ENCODE peak calls at places on chromosome 10, in five cellular contexts. One of them, this sample, is unnamed.

GRCh38 chr10:31142026-31142425 is 110.4 kb upstream of the ZNF438 start:
- DNase-seq in OCI-LY7: no peak
- DNase-seq in NCI-H524 treated with DMSO at 0.1 percent for 48 hours: no peak
- DNase-seq in cardiac muscle cell: no peak
- DNase-seq in astrocyte of the hippocampus: peak; percentile 92
- DNase-seq in this sample: no peak

GRCh38 chr10:80477813-80478212 is 23.7 kb downstream of the TSPAN14 start:
- DNase-seq in cardiac muscle cell: no peak
- DNase-seq in NCI-H524 treated with DMSO at 0.1 percent for 48 hours: no peak
- DNase-seq in OCI-LY7: no peak
- DNase-seq in astrocyte of the hippocampus: peak; percentile 64
- DNase-seq in this sample: no peak

GRCh38 chr10:25682203-25682950 is 251.7 kb upstream of the MYO3A start:
- DNase-seq in astrocyte of the hippocampus: peak; percentile 77
- DNase-seq in cardiac muscle cell: peak; percentile 66
- DNase-seq in OCI-LY7: no peak
- DNase-seq in NCI-H524 treated with DMSO at 0.1 percent for 48 hours: no peak
- DNase-seq in this sample: no peak

GRCh38 chr10:114408112-114408967 is 4.0 kb upstream of the AFAP1L2 start:
- DNase-seq in cardiac muscle cell: no peak
- DNase-seq in OCI-LY7: peak; percentile 5
- DNase-seq in NCI-H524 treated with DMSO at 0.1 percent for 48 hours: no peak
- DNase-seq in astrocyte of the hippocampus: no peak
- DNase-seq in this sample: no peak

GRCh38 chr10:128839701-128840100 is 627.3 kb upstream of the MGMT start:
- DNase-seq in NCI-H524 treated with DMSO at 0.1 percent for 48 hours: no peak
- DNase-seq in astrocyte of the hippocampus: no peak
- DNase-seq in cardiac muscle cell: no peak
- DNase-seq in OCI-LY7: no peak
- DNase-seq in this sample: no peak

GRCh38 chr10:84783386-84783785 is 455.0 kb downstream of the CCSER2 start:
- DNase-seq in cardiac muscle cell: peak; percentile 62
- DNase-seq in astrocyte of the hippocampus: peak; percentile 74
- DNase-seq in NCI-H524 treated with DMSO at 0.1 percent for 48 hours: no peak
- DNase-seq in OCI-LY7: peak; percentile 24
- DNase-seq in this sample: peak; percentile 8

GRCh38 chr10:81027223-81027622 is 489.5 kb downstream of the SH2D4B start:
- DNase-seq in astrocyte of the hippocampus: no peak
- DNase-seq in cardiac muscle cell: no peak
- DNase-seq in OCI-LY7: no peak
- DNase-seq in NCI-H524 treated with DMSO at 0.1 percent for 48 hours: no peak
- DNase-seq in this sample: no peak

GRCh38 chr10:90862908-90863514 is 5.2 kb upstream of the HTR7 start:
- DNase-seq in cardiac muscle cell: peak; percentile 38
- DNase-seq in NCI-H524 treated with DMSO at 0.1 percent for 48 hours: no peak
- DNase-seq in OCI-LY7: peak; percentile 13
- DNase-seq in astrocyte of the hippocampus: peak; percentile 61
- DNase-seq in this sample: peak; percentile 7

GRCh38 chr10:14016011-14016536 is 314.6 kb downstream of the FRMD4A start:
- DNase-seq in cardiac muscle cell: no peak
- DNase-seq in NCI-H524 treated with DMSO at 0.1 percent for 48 hours: no peak
- DNase-seq in astrocyte of the hippocampus: peak; percentile 27
- DNase-seq in OCI-LY7: no peak
- DNase-seq in this sample: peak; percentile 16

GRCh38 chr10:44920252-44920651 is 9.1 kb downstream of the TMEM72 start:
- DNase-seq in astrocyte of the hippocampus: no peak
- DNase-seq in cardiac muscle cell: no peak
- DNase-seq in OCI-LY7: no peak
- DNase-seq in NCI-H524 treated with DMSO at 0.1 percent for 48 hours: no peak
- DNase-seq in this sample: no peak

GRCh38 chr10:123093489-123093888 is 42.3 kb upstream of the HMX3 start:
- DNase-seq in NCI-H524 treated with DMSO at 0.1 percent for 48 hours: no peak
- DNase-seq in astrocyte of the hippocampus: no peak
- DNase-seq in OCI-LY7: no peak
- DNase-seq in cardiac muscle cell: peak; percentile 40
- DNase-seq in this sample: no peak

GRCh38 chr10:58473966-58474365 is 38.7 kb upstream of the BICC1 start:
- DNase-seq in astrocyte of the hippocampus: no peak
- DNase-seq in NCI-H524 treated with DMSO at 0.1 percent for 48 hours: no peak
- DNase-seq in OCI-LY7: no peak
- DNase-seq in cardiac muscle cell: no peak
- DNase-seq in this sample: peak; percentile 75

GRCh38 chr10:49152663-49153062 is 18.8 kb upstream of the FAM170B start:
- DNase-seq in OCI-LY7: peak; percentile 44
- DNase-seq in NCI-H524 treated with DMSO at 0.1 percent for 48 hours: no peak
- DNase-seq in cardiac muscle cell: no peak
- DNase-seq in astrocyte of the hippocampus: no peak
- DNase-seq in this sample: no peak

GRCh38 chr10:23461557-23461956 is 22.7 kb downstream of the OTUD1 start:
- DNase-seq in OCI-LY7: no peak
- DNase-seq in astrocyte of the hippocampus: no peak
- DNase-seq in NCI-H524 treated with DMSO at 0.1 percent for 48 hours: no peak
- DNase-seq in cardiac muscle cell: peak; percentile 83
- DNase-seq in this sample: no peak

GRCh38 chr10:62885656-62886461 is 69.7 kb upstream of the EGR2 start:
- DNase-seq in NCI-H524 treated with DMSO at 0.1 percent for 48 hours: no peak
- DNase-seq in astrocyte of the hippocampus: peak; percentile 44
- DNase-seq in OCI-LY7: no peak
- DNase-seq in cardiac muscle cell: peak; percentile 88
- DNase-seq in this sample: no peak

GRCh38 chr10:72525277-72525676 is 100.6 kb downstream of the MICU1 start:
- DNase-seq in cardiac muscle cell: no peak
- DNase-seq in OCI-LY7: no peak
- DNase-seq in NCI-H524 treated with DMSO at 0.1 percent for 48 hours: no peak
- DNase-seq in astrocyte of the hippocampus: peak; percentile 35
- DNase-seq in this sample: peak; percentile 50

GRCh38 chr10:77116904-77117303 is 520.7 kb downstream of the KCNMA1 start:
- DNase-seq in OCI-LY7: no peak
- DNase-seq in astrocyte of the hippocampus: no peak
- DNase-seq in cardiac muscle cell: no peak
- DNase-seq in NCI-H524 treated with DMSO at 0.1 percent for 48 hours: no peak
- DNase-seq in this sample: no peak

GRCh38 chr10:77351386-77351785 is 286.2 kb downstream of the KCNMA1 start:
- DNase-seq in NCI-H524 treated with DMSO at 0.1 percent for 48 hours: no peak
- DNase-seq in OCI-LY7: no peak
- DNase-seq in astrocyte of the hippocampus: peak; percentile 54
- DNase-seq in cardiac muscle cell: peak; percentile 3
- DNase-seq in this sample: no peak

GRCh38 chr10:59007307-59008025 is 169.0 kb upstream of the PHYHIPL start:
- DNase-seq in OCI-LY7: no peak
- DNase-seq in cardiac muscle cell: no peak
- DNase-seq in NCI-H524 treated with DMSO at 0.1 percent for 48 hours: no peak
- DNase-seq in astrocyte of the hippocampus: no peak
- DNase-seq in this sample: peak; percentile 42

GRCh38 chr10:1063232-1063862 is 7.2 kb downstream of the WDR37 start:
- DNase-seq in cardiac muscle cell: no peak
- DNase-seq in astrocyte of the hippocampus: no peak
- DNase-seq in NCI-H524 treated with DMSO at 0.1 percent for 48 hours: no peak
- DNase-seq in OCI-LY7: no peak
- DNase-seq in this sample: no peak

GRCh38 chr10:102400061-102400460 is 4.6 kb downstream of the NFKB2 start:
- DNase-seq in OCI-LY7: no peak
- DNase-seq in NCI-H524 treated with DMSO at 0.1 percent for 48 hours: no peak
- DNase-seq in astrocyte of the hippocampus: no peak
- DNase-seq in cardiac muscle cell: no peak
- DNase-seq in this sample: no peak

GRCh38 chr10:132412316-132413192 is 15.6 kb downstream of the PWWP2B start:
- DNase-seq in cardiac muscle cell: no peak
- DNase-seq in OCI-LY7: no peak
- DNase-seq in NCI-H524 treated with DMSO at 0.1 percent for 48 hours: no peak
- DNase-seq in astrocyte of the hippocampus: no peak
- DNase-seq in this sample: no peak

GRCh38 chr10:35600193-35600592 is 4.9 kb upstream of the GJD4 start:
- DNase-seq in cardiac muscle cell: no peak
- DNase-seq in NCI-H524 treated with DMSO at 0.1 percent for 48 hours: no peak
- DNase-seq in astrocyte of the hippocampus: no peak
- DNase-seq in OCI-LY7: no peak
- DNase-seq in this sample: no peak

GRCh38 chr10:47025253-47025539 is 114.0 kb downstream of the PTPN20 start:
- DNase-seq in cardiac muscle cell: no peak
- DNase-seq in OCI-LY7: no peak
- DNase-seq in NCI-H524 treated with DMSO at 0.1 percent for 48 hours: no peak
- DNase-seq in astrocyte of the hippocampus: no peak
- DNase-seq in this sample: no peak

GRCh38 chr10:36880898-36881297 is 244.5 kb upstream of the ANKRD30A start:
- DNase-seq in NCI-H524 treated with DMSO at 0.1 percent for 48 hours: no peak
- DNase-seq in OCI-LY7: peak; percentile 48
- DNase-seq in cardiac muscle cell: peak; percentile 35
- DNase-seq in astrocyte of the hippocampus: peak; percentile 41
- DNase-seq in this sample: peak; percentile 7

GRCh38 chr10:70505908-70506307 is 27.3 kb downstream of the PALD1 start:
- DNase-seq in astrocyte of the hippocampus: no peak
- DNase-seq in cardiac muscle cell: no peak
- DNase-seq in NCI-H524 treated with DMSO at 0.1 percent for 48 hours: no peak
- DNase-seq in OCI-LY7: no peak
- DNase-seq in this sample: no peak

GRCh38 chr10:76403876-76404275 is 972.5 kb downstream of the LRMDA start:
- DNase-seq in OCI-LY7: no peak
- DNase-seq in NCI-H524 treated with DMSO at 0.1 percent for 48 hours: no peak
- DNase-seq in cardiac muscle cell: no peak
- DNase-seq in astrocyte of the hippocampus: no peak
- DNase-seq in this sample: no peak

GRCh38 chr10:60353519-60354258 is 36.0 kb downstream of the ANK3 start:
- DNase-seq in OCI-LY7: no peak
- DNase-seq in NCI-H524 treated with DMSO at 0.1 percent for 48 hours: no peak
- DNase-seq in astrocyte of the hippocampus: no peak
- DNase-seq in cardiac muscle cell: no peak
- DNase-seq in this sample: no peak

GRCh38 chr10:81600185-81600584 is 274.8 kb upstream of the NRG3 start:
- DNase-seq in NCI-H524 treated with DMSO at 0.1 percent for 48 hours: no peak
- DNase-seq in OCI-LY7: no peak
- DNase-seq in cardiac muscle cell: no peak
- DNase-seq in astrocyte of the hippocampus: peak; percentile 0
- DNase-seq in this sample: no peak